ENCODE peak calls at places on chromosome 5, in five cellular contexts. C is fibroblast of villous mesenchyme, L is ovary, A is foreskin fibroblast, G is fibroblast of lung. S is an unnamed sample.
A peak's percentile ranks its signal among the peaks of the same experiment; 100 is the strongest.

GRCh38 chr5:34655354-34655991 is 655 bp upstream of the RAI14 start:
- DNase-seq in C (peak; percentile 83), L (peak; percentile 62), A (peak; percentile 91), G (peak; percentile 77), S (peak; percentile 79)

GRCh38 chr5:177336603-177337494 is 14.6 kb downstream of the LMAN2 start:
- DNase-seq in C (no peak), L (no peak), A (no peak), G (no peak), S (no peak)

GRCh38 chr5:172561151-172561550 is 79.9 kb upstream of the NEURL1B start:
- DNase-seq in C (no peak), L (no peak), A (peak; percentile 51), G (peak; percentile 44), S (no peak)

GRCh38 chr5:95668216-95668615 is 14.6 kb downstream of the SPATA9 start:
- DNase-seq in C (peak; percentile 33), L (no peak), A (peak; percentile 64), G (peak; percentile 65), S (no peak)

GRCh38 chr5:161027763-161028162 is 175.8 kb upstream of the ATP10B start:
- DNase-seq in C (no peak), L (no peak), A (no peak), G (no peak), S (no peak)

GRCh38 chr5:81800797-81801196 is 49.9 kb upstream of the SSBP2 start:
- DNase-seq in C (no peak), L (no peak), A (no peak), G (no peak), S (no peak)

GRCh38 chr5:95900383-95900958 is 61.2 kb downstream of the ELL2 start:
- DNase-seq in C (peak; percentile 91), L (no peak), A (peak; percentile 86), G (peak; percentile 85), S (no peak)

GRCh38 chr5:175851311-175851710 is 20.1 kb upstream of the CPLX2 start:
- DNase-seq in C (no peak), L (no peak), A (no peak), G (no peak), S (no peak)

GRCh38 chr5:60633336-60633735 is 66.6 kb downstream of the DEPDC1B start:
- DNase-seq in C (peak; percentile 73), L (no peak), A (peak; percentile 86), G (peak; percentile 75), S (no peak)

GRCh38 chr5:71475788-71476384 is 20.4 kb downstream of the BDP1 start:
- DNase-seq in C (peak; percentile 17), L (no peak), A (peak; percentile 37), G (peak; percentile 24), S (no peak)

GRCh38 chr5:32687167-32687831 is 23.8 kb upstream of the NPR3 start:
- DNase-seq in C (no peak), L (no peak), A (peak; percentile 42), G (no peak), S (no peak)

GRCh38 chr5:77418601-77419591 is 73.2 kb downstream of the WDR41 start:
- DNase-seq in C (no peak), L (no peak), A (peak; percentile 61), G (no peak), S (peak; percentile 79)

GRCh38 chr5:32074401-32074800 is 99.7 kb downstream of the GOLPH3 start:
- DNase-seq in C (no peak), L (no peak), A (no peak), G (no peak), S (no peak)

GRCh38 chr5:142748568-142749249 is 21.5 kb upstream of the ARHGAP26 start:
- DNase-seq in C (no peak), L (no peak), A (no peak), G (no peak), S (no peak)

GRCh38 chr5:115309751-115310370 is 13.4 kb upstream of the CCDC112 start:
- DNase-seq in C (peak; percentile 64), L (no peak), A (peak; percentile 72), G (peak; percentile 68), S (no peak)

GRCh38 chr5:10715605-10716004 is 45.4 kb downstream of the DAP start:
- DNase-seq in C (no peak), L (no peak), A (no peak), G (no peak), S (no peak)

GRCh38 chr5:151082976-151083651 is 2.3 kb upstream of the TNIP1 start:
- DNase-seq in C (no peak), L (no peak), A (no peak), G (no peak), S (no peak)

GRCh38 chr5:72417333-72418062 is 89.7 kb downstream of the ZNF366 start:
- DNase-seq in C (no peak), L (no peak), A (no peak), G (no peak), S (no peak)

GRCh38 chr5:5146530-5147160 is 6.5 kb downstream of the ADAMTS16 start:
- DNase-seq in C (no peak), L (peak; percentile 35), A (no peak), G (peak; percentile 44), S (no peak)

GRCh38 chr5:148970228-148970627 is 92.6 kb downstream of the SH3TC2 start:
- DNase-seq in C (no peak), L (no peak), A (peak; percentile 28), G (peak; percentile 58), S (no peak)

GRCh38 chr5:321233-321725 is at the start of gene AHRR:
- DNase-seq in C (peak; percentile 66), L (peak; percentile 42), A (peak; percentile 93), G (peak; percentile 54), S (no peak)

GRCh38 chr5:55907927-55908326 is 56.8 kb downstream of the IL31RA start:
- DNase-seq in C (no peak), L (no peak), A (no peak), G (no peak), S (peak; percentile 40)

GRCh38 chr5:7169240-7169878 is 226.6 kb upstream of the ADCY2 start:
- DNase-seq in C (no peak), L (no peak), A (no peak), G (no peak), S (no peak)

GRCh38 chr5:149382517-149383220 is 3.6 kb upstream of the IL17B start:
- DNase-seq in C (no peak), L (no peak), A (no peak), G (no peak), S (no peak)

GRCh38 chr5:172868436-172868923 is 34.4 kb downstream of the ERGIC1 start:
- DNase-seq in C (peak; percentile 64), L (no peak), A (peak; percentile 84), G (peak; percentile 78), S (no peak)

GRCh38 chr5:67619636-67620035 is 423.0 kb upstream of the CD180 start:
- DNase-seq in C (no peak), L (peak; percentile 65), A (peak; percentile 42), G (peak; percentile 21), S (no peak)

GRCh38 chr5:78274540-78275197 is 19.8 kb downstream of the AP3B1 start:
- DNase-seq in C (no peak), L (no peak), A (no peak), G (no peak), S (no peak)

GRCh38 chr5:156684216-156684615 is 165.9 kb upstream of the PPP1R2B start:
- DNase-seq in C (no peak), L (no peak), A (no peak), G (no peak), S (no peak)

GRCh38 chr5:151191661-151192060 is 32.2 kb downstream of the CCDC69 start:
- DNase-seq in C (no peak), L (no peak), A (no peak), G (no peak), S (no peak)

GRCh38 chr5:12392246-12392645 is 488.0 kb upstream of the CTNND2 start:
- DNase-seq in C (no peak), L (no peak), A (no peak), G (no peak), S (no peak)

GRCh38 chr5:143174714-143175398 is 228.6 kb downstream of the NR3C1 start:
- DNase-seq in C (no peak), L (no peak), A (no peak), G (peak; percentile 49), S (no peak)

GRCh38 chr5:53820802-53821171 is 260.3 kb downstream of the NDUFS4 start:
- DNase-seq in C (no peak), L (no peak), A (peak; percentile 59), G (no peak), S (no peak)

GRCh38 chr5:59596586-59597348 is 296.8 kb downstream of the PDE4D start:
- DNase-seq in C (peak; percentile 52), L (no peak), A (peak; percentile 73), G (peak; percentile 81), S (no peak)

DNA sequence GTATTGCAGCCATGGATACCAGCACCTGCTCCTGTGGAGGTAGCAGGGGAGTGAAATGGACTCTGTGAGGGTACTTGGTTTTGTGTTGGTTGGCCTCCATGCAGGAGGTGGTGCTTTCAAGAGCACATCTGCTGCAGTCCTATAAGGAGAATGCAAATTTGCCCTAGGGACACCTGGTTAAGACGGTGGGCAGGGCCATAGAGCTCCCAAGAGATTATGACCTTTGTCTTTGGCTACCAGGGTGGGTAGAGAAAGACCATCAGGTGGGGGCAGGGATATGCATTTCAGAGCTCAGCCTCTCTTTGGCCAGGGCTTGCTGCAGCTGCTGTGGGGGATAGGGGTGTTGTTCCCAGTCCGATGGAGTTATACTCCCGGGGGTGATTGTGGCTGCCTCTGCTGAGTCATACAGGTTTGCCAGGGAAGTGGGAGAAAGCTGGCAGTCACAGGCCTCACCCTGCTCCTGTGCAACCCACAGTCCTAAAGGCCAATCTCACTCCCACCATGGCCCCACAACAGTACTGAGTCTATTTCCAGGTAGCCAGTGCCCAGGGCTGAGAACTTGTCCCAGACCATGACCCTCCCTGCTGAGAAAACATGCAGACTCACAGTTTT is 14.0 kb upstream of the PDLIM4 start:
- DNase-seq in C (no peak), L (no peak), A (no peak), G (no peak), S (peak; percentile 40)
- TF ChIP-seq CTCF in C (no peak), L (no peak), A (no peak), G (no peak), S (no peak)

DNA sequence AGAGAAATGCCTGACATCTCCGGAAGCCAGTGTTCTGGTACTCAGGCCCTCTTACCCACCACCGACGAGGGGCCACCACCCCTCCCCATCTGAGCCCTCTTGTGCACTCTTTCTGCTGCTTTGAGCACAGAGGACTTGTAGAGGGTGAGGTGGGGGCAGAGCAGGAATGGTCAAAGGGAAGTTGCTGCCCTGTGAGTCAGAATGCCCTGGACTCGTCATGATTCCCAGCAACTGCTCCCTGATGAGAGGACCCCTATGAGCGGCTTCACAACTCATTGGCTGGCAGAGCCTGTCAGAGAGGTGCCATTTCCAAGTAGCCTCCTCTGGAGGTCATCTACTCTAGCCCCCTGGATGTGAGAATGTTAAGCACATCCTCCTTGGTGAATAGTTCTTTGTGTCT is 845 bp downstream of the ECSCR start:
- DNase-seq in C (no peak), L (no peak), A (peak; percentile 77), G (peak; percentile 42), S (no peak)
- H3K4me3 ChIP-seq in C (no peak overlapping the region), L (no peak overlapping the region), A (no peak overlapping the region), G (no peak overlapping the region), S (peak overlapping the region; percentile 44)

GRCh38 chr5:171323806-171324632 is 15.0 kb downstream of the TLX3 start:
- DNase-seq in C (no peak), L (no peak), A (no peak), G (no peak), S (no peak)
- TF ChIP-seq CTCF in C (no peak), L (no peak), A (no peak), G (no peak), S (no peak)

DNA sequence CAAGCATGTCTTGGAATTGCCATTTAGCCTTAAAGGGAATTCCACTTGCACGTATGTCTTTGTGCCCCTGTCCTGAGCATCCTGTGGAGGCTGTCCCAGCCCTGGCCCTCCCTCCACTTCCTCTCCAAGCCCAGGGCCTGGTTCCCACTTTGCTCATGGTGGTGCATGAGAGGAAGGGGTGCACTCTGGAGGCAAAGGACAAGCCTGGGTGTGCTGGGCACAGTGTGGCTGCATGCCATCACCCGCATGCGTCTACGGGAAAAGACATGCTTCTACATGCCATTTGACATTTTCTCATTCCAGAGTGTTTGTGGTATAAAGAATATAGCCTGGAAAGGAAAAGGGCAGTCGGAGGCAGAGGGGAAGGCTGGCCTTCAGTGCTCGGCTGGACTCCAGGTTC is 7.2 kb upstream of the IRX2 start:
- DNase-seq in C (no peak), L (no peak), A (no peak), G (no peak), S (peak; percentile 36)
- H3K4me3 ChIP-seq in C (no peak overlapping the region), L (no peak overlapping the region), A (no peak overlapping the region), G (no peak overlapping the region), S (no peak overlapping the region)

S was measured in coronary artery.